ENCODE peak calls at places on chromosomes 3 and 15, in nine cellular contexts. E is Panc1, C is heart left ventricle, Q is SJSA1, F is AG04450, H is lung, J is astrocyte, W is LNCaP clone FGC, L is epithelial cell of esophagus. I is an unnamed sample.

GRCh38 chr3:72606005-72606800 is 242.0 kb downstream of the SHQ1 start:
- DNase-seq in E (no peak), C (no peak), Q (no peak), F (no peak), H (no peak), J (no peak), W (peak), L (no peak), I (no peak)

GRCh38 chr3:150255416-150255815 is 152.7 kb upstream of the TSC22D2 start:
- DNase-seq in E (no peak), C (peak), Q (no peak), F (no peak), H (no peak), J (no peak), W (no peak), L (peak), I (no peak)

GRCh38 chr3:160471892-160472291 is 22.3 kb upstream of the TRIM59 start:
- DNase-seq in E (no peak), C (no peak), Q (no peak), F (no peak), H (no peak), J (no peak), W (no peak), L (no peak), I (no peak)

GRCh38 chr3:133827684-133828083 is 22.1 kb downstream of the SRPRB start:
- DNase-seq in E (no peak), C (no peak), Q (no peak), F (no peak), H (no peak), J (no peak), W (no peak), L (no peak), I (no peak)

GRCh38 chr3:37251993-37252392 is 77.6 kb upstream of the LRRFIP2 start:
- DNase-seq in E (no peak), C (no peak), Q (no peak), F (no peak), H (no peak), J (no peak), W (no peak), L (no peak), I (no peak)

GRCh38 chr3:157856078-157856939 is 249.9 kb downstream of the SHOX2 start:
- DNase-seq in E (no peak), C (no peak), Q (no peak), F (no peak), H (no peak), J (no peak), W (no peak), L (peak), I (no peak)

GRCh38 chr3:107523361-107524213 is 825 bp downstream of the BBX start:
- DNase-seq in E (no peak), C (peak), Q (peak), F (no peak), H (peak), J (peak), W (no peak), L (peak), I (peak)

GRCh38 chr15:74176262-74177208 is 3.0 kb downstream of the ISLR start:
- DNase-seq in E (no peak), C (peak), Q (no peak), F (no peak), H (no peak), J (no peak), W (no peak), L (no peak), I (no peak)

GRCh38 chr3:3664916-3665315 is 134.3 kb upstream of the LRRN1 start:
- DNase-seq in E (no peak), C (no peak), Q (no peak), F (no peak), H (no peak), J (peak), W (no peak), L (peak), I (no peak)

GRCh38 chr15:85615930-85616329 is 178.8 kb downstream of the KLHL25 start:
- DNase-seq in E (no peak), C (no peak), Q (no peak), F (no peak), H (no peak), J (no peak), W (no peak), L (no peak), I (peak)

GRCh38 chr15:85771781-85772445 is 22.8 kb downstream of the KLHL25 start:
- DNase-seq in E (no peak), C (peak), Q (peak), F (no peak), H (peak), J (no peak), W (no peak), L (no peak), I (peak)

GRCh38 chr3:4396006-4396405 is 71.1 kb downstream of the SUMF1 start:
- DNase-seq in E (no peak), C (no peak), Q (no peak), F (no peak), H (no peak), J (no peak), W (no peak), L (no peak), I (no peak)

GRCh38 chr3:128568602-128569490 is 75.8 kb upstream of the GATA2 start:
- DNase-seq in E (no peak), C (no peak), Q (peak), F (no peak), H (no peak), J (no peak), W (no peak), L (no peak), I (no peak)

GRCh38 chr3:56985460-56986327 is 74.8 kb upstream of the SPATA12 start:
- DNase-seq in E (no peak), C (no peak), Q (no peak), F (no peak), H (no peak), J (peak), W (no peak), L (no peak), I (peak)

GRCh38 chr3:82165266-82165665 is 403.8 kb upstream of the GBE1 start:
- DNase-seq in E (no peak), C (no peak), Q (no peak), F (no peak), H (no peak), J (no peak), W (no peak), L (no peak), I (no peak)

GRCh38 chr3:98890960-98891910 is 10.3 kb downstream of the DCBLD2 start:
- DNase-seq in E (no peak), C (no peak), Q (no peak), F (no peak), H (no peak), J (peak), W (no peak), L (peak), I (no peak)

GRCh38 chr3:98894791-98895576 is 6.5 kb downstream of the DCBLD2 start:
- DNase-seq in E (no peak), C (no peak), Q (no peak), F (no peak), H (no peak), J (no peak), W (no peak), L (no peak), I (no peak)

GRCh38 chr3:98890181-98890882 is 11.2 kb downstream of the DCBLD2 start:
- DNase-seq in E (no peak), C (no peak), Q (no peak), F (no peak), H (no peak), J (no peak), W (no peak), L (no peak), I (no peak)

GRCh38 chr3:98892263-98892662 is 9.2 kb downstream of the DCBLD2 start:
- DNase-seq in E (no peak), C (no peak), Q (no peak), F (no peak), H (no peak), J (no peak), W (no peak), L (no peak), I (no peak)

DNA sequence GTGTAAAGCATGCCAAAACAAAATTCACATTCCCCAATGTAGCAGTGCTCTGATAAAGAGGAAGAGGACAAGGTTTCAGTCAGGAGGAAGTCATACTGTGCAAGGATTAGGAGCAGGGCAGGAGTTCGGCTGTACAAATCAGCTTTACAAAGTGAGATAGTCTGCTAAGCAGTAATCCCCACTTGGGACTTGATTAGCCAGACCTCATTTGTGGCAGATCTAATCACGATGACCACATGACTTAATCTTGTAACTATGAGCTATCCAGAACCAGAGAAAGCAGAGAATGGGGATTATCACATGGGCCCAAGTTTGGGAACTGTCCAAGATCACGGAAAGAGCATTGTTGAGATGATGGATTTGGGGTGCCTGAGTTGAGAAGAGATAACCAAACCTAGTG is 7.8 kb downstream of the DCBLD2 start:
- DNase-seq in E (no peak), C (no peak), Q (no peak), F (no peak), H (no peak), J (peak), W (no peak), L (no peak), I (peak)
- H3K4me3 ChIP-seq in E (no peak), C (no peak), Q (no peak), F (no peak), H (no peak), J (peak), W (no peak), L (no peak), I (peak)

GRCh38 chr15:70584838-70585706 is 178.3 kb downstream of the UACA start:
- DNase-seq in E (peak), C (no peak), Q (peak), F (no peak), H (no peak), J (peak), W (no peak), L (peak), I (no peak)
- H3K4me3 ChIP-seq in E (peak), C (no peak), Q (no peak), F (peak), H (no peak), J (peak), W (no peak), L (no peak), I (no peak)

GRCh38 chr3:129604223-129604941 is 2.1 kb downstream of the PLXND1 start:
- DNase-seq in E (no peak), C (no peak), Q (no peak), F (no peak), H (no peak), J (no peak), W (no peak), L (no peak), I (no peak)
- H3K4me3 ChIP-seq in E (peak), C (peak), Q (peak), F (peak), H (peak), J (peak), W (no peak), L (no peak), I (peak)

GRCh38 chr15:88467935-88468528 is 524 bp downstream of the MRPS11 start:
- DNase-seq in E (no peak), C (no peak), Q (no peak), F (no peak), H (no peak), J (no peak), W (no peak), L (peak), I (peak)
- H3K4me3 ChIP-seq in E (peak), C (peak), Q (peak), F (peak), H (peak), J (peak), W (peak), L (peak), I (peak)

GRCh38 chr3:177905173-177905894 is 630.9 kb upstream of the KCNMB2 start:
- DNase-seq in E (no peak), C (no peak), Q (no peak), F (peak), H (no peak), J (peak), W (no peak), L (no peak), I (peak)

GRCh38 chr3:177906573-177907229 is 629.5 kb upstream of the KCNMB2 start:
- DNase-seq in E (no peak), C (no peak), Q (no peak), F (no peak), H (no peak), J (peak), W (no peak), L (no peak), I (peak)

GRCh38 chr3:177904661-177905060 is 631.6 kb upstream of the KCNMB2 start:
- DNase-seq in E (no peak), C (no peak), Q (no peak), F (no peak), H (no peak), J (peak), W (no peak), L (no peak), I (no peak)

DNA sequence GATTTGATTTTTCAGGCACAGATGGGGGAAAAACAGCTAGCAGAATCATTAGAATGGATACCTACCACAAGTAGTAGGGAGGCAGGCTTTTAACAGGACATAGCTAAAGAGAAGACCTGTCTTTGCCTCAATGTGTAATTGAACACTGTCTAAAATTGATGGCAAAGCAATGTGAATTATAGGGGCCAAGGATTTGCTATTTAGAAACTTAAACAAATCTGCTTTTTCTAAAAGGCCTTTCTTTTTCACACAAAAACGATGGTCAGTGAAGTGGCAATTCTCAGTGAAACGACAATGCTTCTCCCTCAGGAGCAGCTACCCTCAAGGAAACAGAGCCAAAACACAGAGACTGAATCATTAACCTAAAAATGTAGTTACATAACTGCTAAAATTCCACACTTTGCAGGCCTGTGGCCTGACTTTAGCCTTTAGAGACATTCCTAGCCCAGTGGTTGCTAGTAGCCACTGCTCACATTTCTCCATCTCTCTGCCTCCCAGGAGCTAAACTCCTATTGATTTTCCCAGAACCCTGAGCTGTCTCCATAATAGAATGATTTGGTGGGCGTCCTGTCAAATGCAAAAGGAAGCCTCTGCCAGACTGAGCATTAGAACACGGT is 630.2 kb upstream of the KCNMB2 start:
- DNase-seq in E (no peak), C (no peak), Q (no peak), F (peak), H (no peak), J (peak), W (no peak), L (no peak), I (peak)
- H3K4me3 ChIP-seq in E (no peak), C (no peak), Q (no peak), F (no peak), H (no peak), J (peak), W (no peak), L (no peak), I (no peak)

GRCh38 chr3:45932112-45932511 is 11.2 kb upstream of the CXCR6 start:
- DNase-seq in E (no peak), C (no peak), Q (no peak), F (no peak), H (no peak), J (no peak), W (no peak), L (no peak), I (no peak)
- H3K4me3 ChIP-seq in E (no peak), C (no peak), Q (no peak), F (no peak), H (no peak), J (no peak), W (no peak), L (no peak), I (no peak)

I was measured in fibroblast of the aortic adventitia.